ENCODE peak calls at places on chromosome 21, in nine cellular contexts. One of them, this sample, is unnamed.

GRCh38 chr21:16536661-16537359 is 807.0 kb downstream of the USP25 start:
- DNase-seq in OCI-LY7: no peak
- DNase-seq in mammary epithelial cell: peak; percentile 64
- DNase-seq in aorta: no peak
- DNase-seq in CD8-positive, alpha-beta T cell: no peak
- DNase-seq in fibroblast of lung: peak; percentile 67
- DNase-seq in effector memory CD4-positive, alpha-beta T cell: no peak
- DNase-seq in Panc1: no peak
- DNase-seq in thoracic aorta: no peak
- DNase-seq in this sample: no peak

GRCh38 chr21:32916522-32917099 is 109.1 kb upstream of the OLIG2 start:
- DNase-seq in OCI-LY7: peak; percentile 31
- DNase-seq in mammary epithelial cell: no peak
- DNase-seq in aorta: no peak
- DNase-seq in CD8-positive, alpha-beta T cell: no peak
- DNase-seq in fibroblast of lung: no peak
- DNase-seq in effector memory CD4-positive, alpha-beta T cell: no peak
- DNase-seq in Panc1: no peak
- DNase-seq in thoracic aorta: no peak
- DNase-seq in this sample: no peak

GRCh38 chr21:34354836-34355235 is 9.0 kb upstream of the KCNE2 start:
- DNase-seq in OCI-LY7: no peak
- DNase-seq in mammary epithelial cell: no peak
- DNase-seq in aorta: no peak
- DNase-seq in CD8-positive, alpha-beta T cell: no peak
- DNase-seq in fibroblast of lung: no peak
- DNase-seq in effector memory CD4-positive, alpha-beta T cell: no peak
- DNase-seq in Panc1: no peak
- DNase-seq in thoracic aorta: no peak
- DNase-seq in this sample: no peak

GRCh38 chr21:38942617-38943245 is 137.0 kb downstream of the ETS2 start:
- DNase-seq in OCI-LY7: no peak
- DNase-seq in mammary epithelial cell: no peak
- DNase-seq in aorta: no peak
- DNase-seq in CD8-positive, alpha-beta T cell: no peak
- DNase-seq in fibroblast of lung: no peak
- DNase-seq in effector memory CD4-positive, alpha-beta T cell: no peak
- DNase-seq in Panc1: no peak
- DNase-seq in thoracic aorta: no peak
- DNase-seq in this sample: no peak

GRCh38 chr21:41766883-41767605 is at the start of gene RIPK4:
- DNase-seq in OCI-LY7: peak; percentile 76
- DNase-seq in mammary epithelial cell: peak; percentile 93
- DNase-seq in aorta: peak; percentile 68
- DNase-seq in CD8-positive, alpha-beta T cell: peak; percentile 52
- DNase-seq in fibroblast of lung: peak; percentile 36
- DNase-seq in effector memory CD4-positive, alpha-beta T cell: peak; percentile 23
- DNase-seq in Panc1: no peak
- DNase-seq in thoracic aorta: no peak
- DNase-seq in this sample: no peak

GRCh38 chr21:32174819-32175218 is 104.0 kb downstream of the MIS18A start:
- DNase-seq in OCI-LY7: no peak
- DNase-seq in mammary epithelial cell: no peak
- DNase-seq in aorta: no peak
- DNase-seq in CD8-positive, alpha-beta T cell: no peak
- DNase-seq in fibroblast of lung: no peak
- DNase-seq in effector memory CD4-positive, alpha-beta T cell: no peak
- DNase-seq in Panc1: no peak
- DNase-seq in thoracic aorta: no peak
- DNase-seq in this sample: no peak

GRCh38 chr21:37356710-37357109 is 9.9 kb upstream of the DYRK1A start:
- DNase-seq in OCI-LY7: no peak
- DNase-seq in mammary epithelial cell: peak; percentile 53
- DNase-seq in aorta: no peak
- DNase-seq in CD8-positive, alpha-beta T cell: no peak
- DNase-seq in fibroblast of lung: no peak
- DNase-seq in effector memory CD4-positive, alpha-beta T cell: no peak
- DNase-seq in Panc1: no peak
- DNase-seq in thoracic aorta: no peak
- DNase-seq in this sample: no peak

GRCh38 chr21:34073749-34074282 is 438 bp downstream of the MRPS6 start:
- DNase-seq in OCI-LY7: peak; percentile 64
- DNase-seq in mammary epithelial cell: no peak
- DNase-seq in aorta: peak; percentile 62
- DNase-seq in CD8-positive, alpha-beta T cell: peak; percentile 52
- DNase-seq in fibroblast of lung: no peak
- DNase-seq in effector memory CD4-positive, alpha-beta T cell: peak; percentile 31
- DNase-seq in Panc1: no peak
- DNase-seq in thoracic aorta: no peak
- DNase-seq in this sample: no peak

GRCh38 chr21:46486481-46487000 is 27.9 kb downstream of the DIP2A start:
- DNase-seq in OCI-LY7: no peak
- DNase-seq in mammary epithelial cell: no peak
- DNase-seq in aorta: no peak
- DNase-seq in CD8-positive, alpha-beta T cell: no peak
- DNase-seq in fibroblast of lung: no peak
- DNase-seq in effector memory CD4-positive, alpha-beta T cell: no peak
- DNase-seq in Panc1: no peak
- DNase-seq in thoracic aorta: no peak
- DNase-seq in this sample: no peak

GRCh38 chr21:38358666-38359065 is 101.9 kb downstream of the KCNJ15 start:
- DNase-seq in OCI-LY7: no peak
- DNase-seq in mammary epithelial cell: no peak
- DNase-seq in aorta: no peak
- DNase-seq in CD8-positive, alpha-beta T cell: no peak
- DNase-seq in fibroblast of lung: no peak
- DNase-seq in effector memory CD4-positive, alpha-beta T cell: no peak
- DNase-seq in Panc1: no peak
- DNase-seq in thoracic aorta: no peak
- DNase-seq in this sample: no peak

GRCh38 chr21:42863504-42863870 is 15.9 kb downstream of the WDR4 start:
- DNase-seq in OCI-LY7: no peak
- DNase-seq in mammary epithelial cell: no peak
- DNase-seq in aorta: no peak
- DNase-seq in CD8-positive, alpha-beta T cell: no peak
- DNase-seq in fibroblast of lung: no peak
- DNase-seq in effector memory CD4-positive, alpha-beta T cell: no peak
- DNase-seq in Panc1: no peak
- DNase-seq in thoracic aorta: no peak
- DNase-seq in this sample: no peak

GRCh38 chr21:42864286-42864685 is 15.1 kb downstream of the WDR4 start:
- DNase-seq in OCI-LY7: no peak
- DNase-seq in mammary epithelial cell: no peak
- DNase-seq in aorta: no peak
- DNase-seq in CD8-positive, alpha-beta T cell: no peak
- DNase-seq in fibroblast of lung: no peak
- DNase-seq in effector memory CD4-positive, alpha-beta T cell: no peak
- DNase-seq in Panc1: no peak
- DNase-seq in thoracic aorta: no peak
- DNase-seq in this sample: no peak

GRCh38 chr21:42862774-42863503 is 16.4 kb downstream of the WDR4 start:
- DNase-seq in OCI-LY7: no peak
- DNase-seq in mammary epithelial cell: peak; percentile 44
- DNase-seq in aorta: no peak
- DNase-seq in CD8-positive, alpha-beta T cell: no peak
- DNase-seq in fibroblast of lung: no peak
- DNase-seq in effector memory CD4-positive, alpha-beta T cell: no peak
- DNase-seq in Panc1: no peak
- DNase-seq in thoracic aorta: no peak
- DNase-seq in this sample: no peak

GRCh38 chr21:42865361-42866160 is 13.8 kb downstream of the WDR4 start:
- DNase-seq in OCI-LY7: no peak
- DNase-seq in mammary epithelial cell: no peak
- DNase-seq in aorta: no peak
- DNase-seq in CD8-positive, alpha-beta T cell: no peak
- DNase-seq in fibroblast of lung: no peak
- DNase-seq in effector memory CD4-positive, alpha-beta T cell: no peak
- DNase-seq in Panc1: no peak
- DNase-seq in thoracic aorta: no peak
- DNase-seq in this sample: no peak

DNA sequence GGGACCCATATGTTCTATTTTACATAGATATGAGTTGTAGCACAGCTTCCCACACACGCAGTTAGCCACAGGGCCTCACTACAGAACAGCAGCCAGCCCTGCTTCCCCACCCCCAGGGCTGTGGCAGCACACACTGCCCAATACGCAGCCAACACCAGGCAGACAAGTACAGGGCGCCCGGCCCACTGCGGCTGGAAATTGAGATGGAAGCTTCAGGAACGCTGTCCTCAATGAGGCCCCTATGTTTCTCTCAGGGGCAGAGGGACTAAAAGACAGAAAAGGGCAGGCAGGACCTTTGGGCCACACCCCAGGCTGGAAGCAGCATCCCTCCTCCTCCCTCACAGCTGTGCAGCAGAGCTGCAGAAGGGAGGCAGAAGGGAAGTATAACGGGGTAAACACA is 14.5 kb downstream of the WDR4 start:
- DNase-seq in OCI-LY7: no peak
- DNase-seq in mammary epithelial cell: no peak
- DNase-seq in aorta: no peak
- DNase-seq in CD8-positive, alpha-beta T cell: no peak
- DNase-seq in fibroblast of lung: no peak
- DNase-seq in effector memory CD4-positive, alpha-beta T cell: no peak
- DNase-seq in Panc1: no peak
- DNase-seq in thoracic aorta: no peak
- DNase-seq in this sample: no peak
- H3K36me3 ChIP-seq in OCI-LY7: peaks cover 93% of the 10 kb centered on the region
- H3K36me3 ChIP-seq in mammary epithelial cell: peaks cover 24% of the 10 kb centered on the region
- H3K36me3 ChIP-seq in aorta: peaks cover 3% of the 10 kb centered on the region
- H3K36me3 ChIP-seq in CD8-positive, alpha-beta T cell: peaks cover 45% of the 10 kb centered on the region
- H3K36me3 ChIP-seq in fibroblast of lung: peaks cover 22% of the 10 kb centered on the region
- H3K36me3 ChIP-seq in effector memory CD4-positive, alpha-beta T cell: peaks cover 54% of the 10 kb centered on the region
- H3K36me3 ChIP-seq in Panc1: peaks cover 8% of the 10 kb centered on the region
- H3K36me3 ChIP-seq in thoracic aorta: peaks cover 34% of the 10 kb centered on the region
- H3K36me3 ChIP-seq in this sample: peaks cover 78% of the 10 kb centered on the region

DNA sequence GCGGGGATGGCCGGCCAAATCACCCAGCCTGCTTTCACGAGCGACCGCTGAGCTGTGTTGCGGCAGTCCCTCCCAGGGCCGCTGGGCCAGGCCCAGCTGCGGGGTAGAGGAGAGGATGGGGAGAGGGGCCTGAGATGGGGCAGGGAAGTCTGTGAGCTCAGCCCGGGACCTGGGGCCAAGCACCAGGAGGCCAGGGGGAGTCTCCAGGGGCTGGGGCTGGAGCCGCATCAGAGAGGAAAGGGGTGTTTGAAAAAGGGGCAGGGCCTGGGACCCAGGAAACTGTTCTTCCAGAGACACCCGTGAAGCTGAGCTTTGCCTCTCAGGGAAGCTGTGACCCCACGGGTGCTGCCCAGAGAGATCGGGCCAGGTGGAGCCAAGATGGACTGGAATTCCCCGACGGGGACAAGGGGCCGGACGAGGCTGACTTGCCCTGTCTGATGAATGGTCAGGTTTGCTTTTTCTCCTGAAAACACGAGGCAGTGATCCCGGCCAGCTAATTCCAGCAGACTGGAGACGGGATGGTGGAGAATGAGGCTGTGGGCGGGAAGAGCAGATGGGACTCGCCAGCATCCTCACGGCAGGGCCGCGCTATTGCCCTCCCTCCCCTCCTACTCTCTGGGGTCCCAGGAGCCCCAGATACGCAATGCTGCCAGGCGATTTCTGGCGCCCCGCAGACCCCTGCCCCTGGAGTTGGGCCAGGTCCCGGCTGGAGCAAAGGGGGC is 40.3 kb upstream of the COL18A1 start:
- DNase-seq in OCI-LY7: no peak
- DNase-seq in mammary epithelial cell: peak; percentile 12
- DNase-seq in aorta: peak; percentile 74
- DNase-seq in CD8-positive, alpha-beta T cell: no peak
- DNase-seq in fibroblast of lung: peak; percentile 93
- DNase-seq in effector memory CD4-positive, alpha-beta T cell: no peak
- DNase-seq in Panc1: no peak
- DNase-seq in thoracic aorta: no peak
- DNase-seq in this sample: no peak
- H3K4me3 ChIP-seq in OCI-LY7: no peak overlapping the region
- H3K4me3 ChIP-seq in mammary epithelial cell: no peak overlapping the region
- H3K4me3 ChIP-seq in aorta: no peak overlapping the region
- H3K4me3 ChIP-seq in CD8-positive, alpha-beta T cell: no peak overlapping the region
- H3K4me3 ChIP-seq in fibroblast of lung: no peak overlapping the region
- H3K4me3 ChIP-seq in effector memory CD4-positive, alpha-beta T cell: no peak overlapping the region
- H3K4me3 ChIP-seq in Panc1: no peak overlapping the region
- H3K4me3 ChIP-seq in thoracic aorta: peak overlapping the region; percentile 57
- H3K4me3 ChIP-seq in this sample: peak overlapping the region; percentile 5

GRCh38 chr21:25979845-25980433 is 190.6 kb downstream of the APP start:
- DNase-seq in OCI-LY7: no peak
- DNase-seq in mammary epithelial cell: peak; percentile 21
- DNase-seq in aorta: no peak
- DNase-seq in CD8-positive, alpha-beta T cell: no peak
- DNase-seq in fibroblast of lung: no peak
- DNase-seq in effector memory CD4-positive, alpha-beta T cell: no peak
- DNase-seq in Panc1: no peak
- DNase-seq in thoracic aorta: no peak
- DNase-seq in this sample: no peak

GRCh38 chr21:25980710-25981109 is 189.9 kb downstream of the APP start:
- DNase-seq in OCI-LY7: no peak
- DNase-seq in mammary epithelial cell: peak; percentile 93
- DNase-seq in aorta: no peak
- DNase-seq in CD8-positive, alpha-beta T cell: no peak
- DNase-seq in fibroblast of lung: peak; percentile 10
- DNase-seq in effector memory CD4-positive, alpha-beta T cell: no peak
- DNase-seq in Panc1: no peak
- DNase-seq in thoracic aorta: no peak
- DNase-seq in this sample: no peak

GRCh38 chr21:25974937-25975336 is 195.6 kb downstream of the APP start:
- DNase-seq in OCI-LY7: no peak
- DNase-seq in mammary epithelial cell: no peak
- DNase-seq in aorta: no peak
- DNase-seq in CD8-positive, alpha-beta T cell: no peak
- DNase-seq in fibroblast of lung: no peak
- DNase-seq in effector memory CD4-positive, alpha-beta T cell: no peak
- DNase-seq in Panc1: no peak
- DNase-seq in thoracic aorta: no peak
- DNase-seq in this sample: no peak

GRCh38 chr21:25977068-25977611 is 193.4 kb downstream of the APP start:
- DNase-seq in OCI-LY7: no peak
- DNase-seq in mammary epithelial cell: no peak
- DNase-seq in aorta: no peak
- DNase-seq in CD8-positive, alpha-beta T cell: no peak
- DNase-seq in fibroblast of lung: no peak
- DNase-seq in effector memory CD4-positive, alpha-beta T cell: no peak
- DNase-seq in Panc1: no peak
- DNase-seq in thoracic aorta: no peak
- DNase-seq in this sample: no peak
- H3K36me3 ChIP-seq in OCI-LY7: no peaks in the 10 kb centered on the region
- H3K36me3 ChIP-seq in mammary epithelial cell: peaks cover 51% of the 10 kb centered on the region
- H3K36me3 ChIP-seq in aorta: peaks cover 8% of the 10 kb centered on the region
- H3K36me3 ChIP-seq in CD8-positive, alpha-beta T cell: no peaks in the 10 kb centered on the region
- H3K36me3 ChIP-seq in fibroblast of lung: peaks cover 3% of the 10 kb centered on the region
- H3K36me3 ChIP-seq in effector memory CD4-positive, alpha-beta T cell: peaks cover 4% of the 10 kb centered on the region
- H3K36me3 ChIP-seq in Panc1: peaks cover 38% of the 10 kb centered on the region
- H3K36me3 ChIP-seq in thoracic aorta: peaks cover 19% of the 10 kb centered on the region
- H3K36me3 ChIP-seq in this sample: peaks cover 54% of the 10 kb centered on the region

DNA sequence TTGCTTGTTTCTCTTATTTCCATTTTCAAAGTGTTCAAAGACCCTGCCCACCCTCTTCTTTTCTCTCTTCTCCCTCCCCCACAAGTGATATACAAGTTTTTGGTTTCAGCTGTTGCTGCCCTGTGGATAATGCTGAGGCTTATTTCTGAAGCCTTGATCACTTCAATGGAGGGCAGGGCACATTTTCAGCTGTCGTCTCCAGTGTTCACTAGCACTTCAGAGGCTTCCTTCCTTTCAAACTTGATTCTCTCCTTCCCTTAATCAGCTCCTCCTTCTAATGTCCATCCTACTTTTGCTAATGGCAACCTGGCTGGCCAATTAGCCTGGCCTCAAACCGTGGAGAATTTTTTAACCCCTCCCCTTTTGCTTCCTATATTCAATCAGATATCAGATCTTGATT is 435.8 kb upstream of the RUNX1 start:
- DNase-seq in OCI-LY7: no peak
- DNase-seq in mammary epithelial cell: no peak
- DNase-seq in aorta: no peak
- DNase-seq in CD8-positive, alpha-beta T cell: no peak
- DNase-seq in fibroblast of lung: no peak
- DNase-seq in effector memory CD4-positive, alpha-beta T cell: no peak
- DNase-seq in Panc1: no peak
- DNase-seq in thoracic aorta: no peak
- DNase-seq in this sample: no peak
- H3K4me3 ChIP-seq in OCI-LY7: no peak overlapping the region
- H3K4me3 ChIP-seq in mammary epithelial cell: no peak overlapping the region
- H3K4me3 ChIP-seq in aorta: no peak overlapping the region
- H3K4me3 ChIP-seq in CD8-positive, alpha-beta T cell: no peak overlapping the region
- H3K4me3 ChIP-seq in fibroblast of lung: no peak overlapping the region
- H3K4me3 ChIP-seq in effector memory CD4-positive, alpha-beta T cell: no peak overlapping the region
- H3K4me3 ChIP-seq in Panc1: no peak overlapping the region
- H3K4me3 ChIP-seq in thoracic aorta: no peak overlapping the region
- H3K4me3 ChIP-seq in this sample: no peak overlapping the region

This sample was measured in SJSA1.